ENCODE peak calls at places on chromosome 4, in five cellular contexts. One of them, this sample, is unnamed.

GRCh38 chr4:15918484-15919129 is 19.9 kb downstream of the FGFBP1 start:
- DNase-seq in HepG2: no peak
- DNase-seq in M059J: no peak
- DNase-seq in uterus: no peak
- DNase-seq in RWPE2: no peak
- DNase-seq in this sample: no peak

GRCh38 chr4:106763044-106763443 is 273.1 kb downstream of the DKK2 start:
- DNase-seq in HepG2: no peak
- DNase-seq in M059J: peak
- DNase-seq in uterus: no peak
- DNase-seq in RWPE2: no peak
- DNase-seq in this sample: no peak

GRCh38 chr4:147011386-147011785 is 65.7 kb upstream of the TTC29 start:
- DNase-seq in HepG2: no peak
- DNase-seq in M059J: no peak
- DNase-seq in uterus: no peak
- DNase-seq in RWPE2: no peak
- DNase-seq in this sample: no peak

GRCh38 chr4:8274772-8275241 is 5.3 kb downstream of the HTRA3 start:
- DNase-seq in HepG2: no peak
- DNase-seq in M059J: peak
- DNase-seq in uterus: peak
- DNase-seq in RWPE2: no peak
- DNase-seq in this sample: peak

GRCh38 chr4:158255727-158256324 is 45.5 kb downstream of the TMEM144 start:
- DNase-seq in HepG2: peak
- DNase-seq in M059J: peak
- DNase-seq in uterus: no peak
- DNase-seq in RWPE2: no peak
- DNase-seq in this sample: no peak

GRCh38 chr4:65825121-65825520 is 154.8 kb upstream of the EPHA5 start:
- DNase-seq in HepG2: no peak
- DNase-seq in M059J: peak
- DNase-seq in uterus: no peak
- DNase-seq in RWPE2: no peak
- DNase-seq in this sample: no peak

GRCh38 chr4:1403591-1404572 is 2.4 kb downstream of the NKX1-1 start:
- DNase-seq in HepG2: no peak
- DNase-seq in M059J: no peak
- DNase-seq in uterus: peak
- DNase-seq in RWPE2: peak
- DNase-seq in this sample: no peak

GRCh38 chr4:82452026-82452425 is 21.6 kb downstream of the ENOPH1 start:
- DNase-seq in HepG2: no peak
- DNase-seq in M059J: no peak
- DNase-seq in uterus: no peak
- DNase-seq in RWPE2: no peak
- DNase-seq in this sample: no peak

GRCh38 chr4:95505149-95505548 is 43.6 kb downstream of the UNC5C start:
- DNase-seq in HepG2: no peak
- DNase-seq in M059J: peak
- DNase-seq in uterus: no peak
- DNase-seq in RWPE2: no peak
- DNase-seq in this sample: no peak